ENCODE peak calls at places on chromosomes 4 and X, in four cellular contexts. T is stomach, O is mucosa of descending colon, N is mesenchymal stem cell. K is an unnamed sample.

GRCh38 chrX:114924846-114925245 is 92.6 kb downstream of the IL13RA2 start:
- DNase-seq in T (no peak), N (peak; percentile 33), O (no peak), K (no peak)

GRCh38 chrX:68832101-68832416 is 3.2 kb downstream of the EFNB1 start:
- DNase-seq in T (peak; percentile 45), N (peak; percentile 81), O (peak; percentile 70), K (peak; percentile 86)

GRCh38 chr4:1962980-1963379 is 45.8 kb downstream of the NELFA start:
- DNase-seq in N (no peak), O (no peak), T (no peak), K (no peak)

GRCh38 chr4:124206779-124207605 is 505.5 kb downstream of the ANKRD50 start:
- DNase-seq in N (peak; percentile 80), O (no peak), T (no peak), K (no peak)

GRCh38 chr4:25663778-25664177 is 8.1 kb downstream of the SLC34A2 start:
- DNase-seq in O (no peak), N (no peak), T (no peak), K (no peak)

GRCh38 chr4:15400911-15401671 is 26.7 kb upstream of the C1QTNF7 start:
- DNase-seq in N (peak; percentile 59), O (no peak), T (no peak), K (no peak)

GRCh38 chr4:85019411-85019810 is 52.9 kb upstream of the WDFY3 start:
- DNase-seq in O (no peak), T (no peak), N (no peak), K (no peak)

GRCh38 chr4:76607266-76607799 is 172.3 kb downstream of the SHROOM3 start:
- DNase-seq in O (no peak), T (no peak), N (peak; percentile 63), K (no peak)

GRCh38 chr4:127783971-127784519 is 1.9 kb downstream of the HSPA4L start:
- DNase-seq in N (no peak), O (no peak), T (no peak), K (no peak)

GRCh38 chr4:1539132-1539755 is 133.0 kb upstream of the NKX1-1 start:
- DNase-seq in O (peak; percentile 4), N (no peak), T (no peak), K (no peak)

GRCh38 chr4:127783026-127783769 is 1.1 kb downstream of the HSPA4L start:
- DNase-seq in O (peak; percentile 54), T (peak; percentile 60), N (peak; percentile 37), K (peak; percentile 91)

GRCh38 chrX:7926501-7926900 is 712 bp downstream of the PNPLA4 start:
- DNase-seq in T (no peak), O (no peak), N (no peak), K (no peak)

GRCh38 chr4:108247511-108248088 is 78.9 kb upstream of the LEF1 start:
- DNase-seq in O (no peak), T (no peak), N (peak; percentile 33), K (no peak)

GRCh38 chr4:180304321-180304720 is 1938.9 kb upstream of the TENM3 start:
- DNase-seq in N (no peak), O (no peak), T (no peak), K (no peak)

GRCh38 chr4:74038161-74039064 is at the start of gene CXCL3:
- DNase-seq in O (peak; percentile 92), N (peak; percentile 84), T (peak; percentile 81), K (no peak)

GRCh38 chrX:288561-288991 is 7.4 kb downstream of the PLCXD1 start:
- DNase-seq in N (no peak), O (peak; percentile 20), T (no peak), K (no peak)

GRCh38 chr4:112302320-112303274 is 5.4 kb downstream of the ALPK1 start:
- DNase-seq in T (no peak), N (no peak), O (no peak), K (no peak)

GRCh38 chr4:163132469-163133222 is 34.0 kb downstream of the NAF1 start:
- DNase-seq in O (no peak), N (no peak), T (no peak), K (no peak)

GRCh38 chr4:73868206-73869129 is 725 bp upstream of the CXCL1 start:
- DNase-seq in T (no peak), O (peak; percentile 37), N (peak; percentile 74), K (no peak)

GRCh38 chr4:95510145-95510544 is 38.6 kb downstream of the UNC5C start:
- DNase-seq in N (peak; percentile 56), O (no peak), T (no peak), K (no peak)

GRCh38 chr4:87042986-87043820 is 108.4 kb downstream of the AFF1 start:
- DNase-seq in T (no peak), N (no peak), O (no peak), K (no peak)

GRCh38 chr4:72592076-72592475 is 23.1 kb upstream of the ADAMTS3 start:
- DNase-seq in T (no peak), N (no peak), O (no peak), K (no peak)

GRCh38 chrX:155028192-155028591 is 1.5 kb downstream of the FUNDC2 start:
- DNase-seq in N (no peak), T (no peak), O (no peak), K (no peak)

GRCh38 chrX:72360326-72360725 is 54.6 kb upstream of the CITED1 start:
- DNase-seq in O (no peak), N (no peak), T (no peak), K (no peak)

GRCh38 chr4:108571027-108571569 is 49.3 kb upstream of the RPL34 start:
- DNase-seq in O (no peak), N (peak; percentile 50), T (no peak), K (no peak)

GRCh38 chr4:170014359-170015008 is 11.7 kb downstream of the MFAP3L start:
- DNase-seq in T (no peak), O (no peak), N (no peak), K (no peak)

GRCh38 chr4:23382880-23383279 is 507.0 kb downstream of the PPARGC1A start:
- DNase-seq in N (peak; percentile 75), O (no peak), T (no peak), K (no peak)

GRCh38 chr4:53558061-53558801 is 33.1 kb downstream of the LNX1 start:
- DNase-seq in O (no peak), N (no peak), T (no peak), K (no peak)

GRCh38 chrX:100368167-100368566 is 41.9 kb downstream of the PCDH19 start:
- DNase-seq in O (no peak), T (no peak), N (peak; percentile 0), K (no peak)

GRCh38 chrX:30308263-30309138 is 689 bp downstream of the NR0B1 start:
- DNase-seq in O (no peak), N (peak; percentile 24), T (no peak), K (no peak)

GRCh38 chrX:103520391-103520790 is 1.1 kb upstream of the RAB40A start:
- DNase-seq in O (no peak), T (no peak), N (peak; percentile 60), K (no peak)

GRCh38 chrX:142505839-142506238 is 300.7 kb upstream of the MAGEC2 start:
- DNase-seq in T (no peak), N (no peak), O (no peak), K (no peak)

GRCh38 chr4:151575646-151576045 is 166.7 kb downstream of the FHIP1A start:
- DNase-seq in O (no peak), N (no peak), T (no peak), K (no peak)

GRCh38 chrX:134801267-134801666 is 143.0 kb upstream of the PLAC1 start:
- DNase-seq in N (no peak), T (no peak), O (no peak), K (no peak)

GRCh38 chr4:159175989-159176375 is 73.1 kb downstream of the RAPGEF2 start:
- DNase-seq in N (no peak), T (no peak), O (no peak), K (no peak)
- H3K4me1 ChIP-seq in N (peaks cover 9% of the 10 kb centered on the region), T (peaks cover 24% of the 10 kb centered on the region), O (peaks cover 3% of the 10 kb centered on the region), K (peaks cover 31% of the 10 kb centered on the region)

DNA sequence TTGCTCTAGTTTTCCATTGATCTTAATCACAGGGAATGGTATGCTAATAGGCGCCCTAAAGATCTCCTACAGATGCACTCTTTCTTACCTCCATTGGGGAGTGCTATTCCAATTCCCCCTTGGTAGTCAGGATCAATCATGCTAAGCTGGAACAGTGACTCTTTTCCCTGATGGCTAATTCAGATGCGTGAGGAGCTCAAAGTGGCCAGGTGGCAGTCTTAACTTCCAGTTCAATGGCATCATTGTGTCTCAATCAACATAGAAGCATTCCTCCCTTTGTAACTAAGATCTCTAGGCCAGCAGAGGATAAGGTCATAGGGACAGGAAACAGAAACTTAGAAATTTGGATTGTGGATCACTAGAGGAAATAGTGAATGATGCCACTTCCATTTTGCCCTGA is 216.8 kb downstream of the GRID2 start:
- DNase-seq in T (no peak), O (no peak), N (no peak), K (no peak)
- H3K4me1 ChIP-seq in T (no peaks in the 10 kb centered on the region), O (no peaks in the 10 kb centered on the region), N (no peaks in the 10 kb centered on the region), K (no peaks in the 10 kb centered on the region)

DNA sequence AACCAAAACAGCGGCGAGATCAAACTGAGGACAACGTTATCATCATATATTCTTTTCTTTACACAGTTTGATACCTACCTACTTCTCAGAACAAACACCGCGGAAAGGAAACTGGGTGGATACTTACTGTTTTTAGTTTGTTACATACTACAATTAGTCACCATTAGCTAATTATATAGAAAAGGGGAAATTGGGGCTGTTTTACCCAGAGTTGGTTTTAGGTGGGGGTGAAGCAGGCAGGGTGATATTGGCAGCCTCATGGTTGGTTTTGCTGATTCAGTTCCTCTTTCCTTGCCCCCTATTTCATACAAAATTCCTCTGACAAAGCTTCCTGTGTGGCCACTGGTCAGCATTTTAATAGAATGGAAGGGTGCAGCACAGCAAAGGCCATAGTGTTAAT is 77.8 kb downstream of the SORBS2 start:
- DNase-seq in N (no peak), T (no peak), O (no peak), K (no peak)
- H3K4me1 ChIP-seq in N (peaks cover 9% of the 10 kb centered on the region), T (peaks cover 39% of the 10 kb centered on the region), O (no peaks in the 10 kb centered on the region), K (peaks cover 24% of the 10 kb centered on the region)

GRCh38 chr4:7917669-7918068 is 22.0 kb downstream of the AFAP1 start:
- DNase-seq in O (no peak), T (no peak), N (no peak), K (no peak)

GRCh38 chr4:7911044-7911578 is 28.6 kb downstream of the AFAP1 start:
- DNase-seq in O (no peak), T (no peak), N (peak; percentile 96), K (no peak)

GRCh38 chr4:7912826-7913225 is 26.8 kb downstream of the AFAP1 start:
- DNase-seq in N (no peak), T (no peak), O (no peak), K (no peak)

GRCh38 chr4:7918981-7919380 is 20.7 kb downstream of the AFAP1 start:
- DNase-seq in T (no peak), O (no peak), N (no peak), K (no peak)

DNA sequence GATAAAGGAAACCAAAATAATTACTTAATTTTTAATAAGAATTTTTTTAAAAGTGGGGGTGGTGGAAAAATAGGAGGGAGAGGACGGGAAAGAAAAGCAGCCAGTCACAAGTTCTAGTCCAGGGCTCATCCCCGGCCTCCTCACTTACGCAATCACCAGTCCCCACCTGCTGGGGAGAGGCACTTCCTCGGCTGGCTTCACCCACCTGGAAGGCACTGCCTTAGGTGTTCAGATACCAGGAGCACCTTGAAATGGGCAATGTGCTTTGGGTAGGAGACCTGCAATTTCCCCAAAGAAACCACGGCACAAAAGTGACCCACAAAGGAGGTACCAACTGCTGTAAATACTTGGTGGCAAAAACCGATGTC is 23.8 kb downstream of the AFAP1 start:
- DNase-seq in O (no peak), N (no peak), T (no peak), K (no peak)
- H3K4me1 ChIP-seq in O (no peaks in the 10 kb centered on the region), N (peaks cover 16% of the 10 kb centered on the region), T (no peaks in the 10 kb centered on the region), K (peaks cover 32% of the 10 kb centered on the region)